ENCODE peak calls at places on chromosomes 12 and 14, in four cellular contexts. N is CD4-positive, alpha-beta T cell; D is T-helper 9 cell; B is mammary epithelial cell. J is an unnamed sample.

GRCh38 chr12:124404162-124404561 is 109.3 kb downstream of the RFLNA start:
- DNase-seq in D (no peak), B (no peak), N (no peak), J (no peak)

GRCh38 chr12:52634266-52635056 is 16.1 kb upstream of the KRT73 start:
- DNase-seq in B (no peak), N (no peak), D (no peak), J (no peak)

GRCh38 chr12:43112101-43112661 is 439.8 kb downstream of the ADAMTS20 start:
- DNase-seq in B (no peak), N (no peak), D (no peak), J (no peak)

GRCh38 chr12:58916891-58917570 is 3.3 kb downstream of the LRIG3 start:
- DNase-seq in D (no peak), N (no peak), B (peak), J (no peak)

GRCh38 chr12:7433276-7433822 is 10.6 kb downstream of the CD163L1 start:
- DNase-seq in N (no peak), B (peak), D (no peak), J (no peak)

GRCh38 chr14:21498540-21499526 is 12.3 kb downstream of the METTL3 start:
- DNase-seq in N (no peak), D (no peak), B (peak), J (peak)

GRCh38 chr12:68397566-68398158 is 65.5 kb upstream of the MDM1 start:
- DNase-seq in B (no peak), D (no peak), N (no peak), J (no peak)

GRCh38 chr12:3987571-3987970 is 114.4 kb upstream of the PARP11 start:
- DNase-seq in N (no peak), D (no peak), B (no peak), J (no peak)

GRCh38 chr14:72774894-72775620 is 118.8 kb downstream of the DPF3 start:
- DNase-seq in N (no peak), D (no peak), B (no peak), J (no peak)

GRCh38 chr14:29838752-29839151 is 88.9 kb downstream of the PRKD1 start:
- DNase-seq in B (no peak), N (no peak), D (no peak), J (no peak)

GRCh38 chr14:31898835-31899528 is 178.1 kb upstream of the ARHGAP5 start:
- DNase-seq in B (no peak), D (no peak), N (no peak), J (no peak)

GRCh38 chr12:91094036-91094660 is 17.1 kb downstream of the LUM start:
- DNase-seq in D (no peak), B (peak), N (no peak), J (no peak)

GRCh38 chr12:57744194-57744776 is 554 bp upstream of the TSPAN31 start:
- DNase-seq in N (peak), D (peak), B (no peak), J (peak)

GRCh38 chr12:120496353-120497340 is 734 bp downstream of the DYNLL1 start:
- DNase-seq in B (peak), N (peak), D (peak), J (peak)

GRCh38 chr12:128069359-128069997 is 197.5 kb upstream of the TMEM132C start:
- DNase-seq in N (no peak), D (no peak), B (peak), J (no peak)

GRCh38 chr12:132723015-132723763 is 12.5 kb downstream of the PGAM5 start:
- DNase-seq in D (no peak), B (no peak), N (no peak), J (no peak)

GRCh38 chr12:131122631-131123030 is 168.9 kb downstream of the ADGRD1 start:
- DNase-seq in N (no peak), B (no peak), D (no peak), J (no peak)

GRCh38 chr12:28059678-28060077 is 87.1 kb upstream of the PTHLH start:
- DNase-seq in N (no peak), B (no peak), D (no peak), J (no peak)